ENCODE peak calls at places on chromosome X, in five cellular contexts. D is MM.1S, C is GM23248, A is neural progenitor cell, S is PC-3. N is an unnamed sample. For H3F3A, the result is how much of the 10 kb centered on the place peaks cover.

GRCh38 chrX:16796298-16796697 is 10.0 kb downstream of the TXLNG start:
- DNase-seq in D (no peak), S (no peak), A (no peak), C (no peak), N (no peak)

GRCh38 chrX:46912673-46913491 is 661 bp downstream of the JADE3 start:
- DNase-seq in S (peak), D (peak), C (peak), A (peak), N (peak)

GRCh38 chrX:107747596-107748161 is 27.9 kb downstream of the TSC22D3 start:
- DNase-seq in C (peak), D (no peak), A (peak), S (peak), N (no peak)

GRCh38 chrX:102126863-102127262 is 1.4 kb downstream of the TCEAL2 start:
- DNase-seq in C (no peak), S (no peak), A (no peak), D (no peak), N (peak)

GRCh38 chrX:71604141-71604540 is 14.2 kb downstream of the CXCR3 start:
- DNase-seq in A (no peak), C (peak), D (no peak), S (peak), N (no peak)

GRCh38 chrX:51837926-51838325 is 55.5 kb upstream of the MAGED1 start:
- DNase-seq in D (no peak), C (peak), S (no peak), A (no peak), N (no peak)

GRCh38 chrX:67651437-67652142 is 107.8 kb downstream of the AR start:
- DNase-seq in D (peak), S (no peak), A (no peak), C (no peak), N (no peak)

GRCh38 chrX:41014776-41015175 is 70.5 kb upstream of the USP9X start:
- DNase-seq in D (no peak), S (peak), C (peak), A (no peak), N (no peak)

GRCh38 chrX:94932278-94932965 is 1258.4 kb downstream of the FAM133A start:
- DNase-seq in S (no peak), A (no peak), D (peak), C (no peak), N (no peak)

GRCh38 chrX:31058284-31058683 is 13.6 kb downstream of the FTHL17 start:
- DNase-seq in S (no peak), A (no peak), C (no peak), D (no peak), N (no peak)

GRCh38 chrX:9340619-9341304 is 124.1 kb upstream of the TBL1X start:
- DNase-seq in D (peak), C (peak), S (peak), A (peak), N (peak)

GRCh38 chrX:9884031-9884779 is 83.0 kb upstream of the CLDN34 start:
- DNase-seq in D (no peak), A (no peak), S (no peak), C (no peak), N (no peak)

GRCh38 chrX:153669174-153669890 is 4.3 kb downstream of the PNCK start:
- DNase-seq in S (peak), D (peak), C (peak), A (peak), N (no peak)

GRCh38 chrX:107716045-107716684 is 59.4 kb downstream of the TSC22D3 start:
- DNase-seq in S (peak), A (peak), C (peak), D (peak), N (peak)

GRCh38 chrX:148223361-148223760 is 242.2 kb downstream of the FMR1NB start:
- DNase-seq in C (no peak), A (no peak), S (no peak), D (no peak), N (no peak)

GRCh38 chrX:11944486-11944885 is 186.4 kb downstream of the MSL3 start:
- DNase-seq in A (peak), S (peak), D (no peak), C (peak), N (peak)

GRCh38 chrX:46754450-46755075 is 4.4 kb downstream of the SLC9A7 start:
- DNase-seq in D (no peak), A (no peak), S (no peak), C (no peak), N (peak)

GRCh38 chrX:153924149-153924861 is 1.8 kb downstream of the ARHGAP4 start:
- DNase-seq in S (peak), C (peak), D (peak), A (peak), N (peak)

GRCh38 chrX:141619336-141619735 is 29.8 kb downstream of the SPANXA2 start:
- DNase-seq in S (no peak), C (peak), A (no peak), D (no peak), N (no peak)

GRCh38 chrX:3815896-3816664 is 102.6 kb upstream of the PRKX start:
- DNase-seq in A (peak), S (peak), C (peak), D (peak), N (peak)

DNA sequence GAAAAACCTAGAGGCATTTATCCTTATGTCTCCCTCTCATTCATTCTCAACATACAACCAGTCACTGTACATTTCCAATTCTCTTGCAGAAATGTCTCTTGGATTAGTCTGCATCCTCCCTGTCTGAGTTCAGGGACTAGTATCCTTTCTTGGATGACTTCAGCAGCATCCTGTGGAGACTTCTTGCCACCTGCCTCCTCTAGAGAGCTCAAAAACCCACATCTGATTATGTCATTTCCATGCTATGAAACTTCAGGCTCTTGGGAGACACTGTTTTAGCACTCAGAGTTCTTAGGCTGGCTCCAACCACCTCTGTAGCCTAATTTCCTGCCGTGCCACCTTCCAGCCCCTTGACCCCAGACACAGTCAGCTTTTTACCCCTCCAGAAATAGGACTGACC is 515.1 kb upstream of the DIPK2B start:
- DNase-seq in C (peak), D (no peak), S (peak), A (no peak), N (no peak)
- H3F3A ChIP-seq in C (under half), D (under half), S (under half), A (under half), N (under half)

GRCh38 chrX:17861496-17862011 is 456 bp upstream of the RAI2 start:
- DNase-seq in D (no peak), A (no peak), S (no peak), C (no peak), N (peak)
- TF ChIP-seq EZH2 in D (no peak), A (no peak), S (no peak), C (peak), N (no peak)

GRCh38 chrX:149491812-149492211 is 13.3 kb downstream of the IDS start:
- DNase-seq in C (no peak), S (no peak), D (no peak), A (no peak), N (no peak)

GRCh38 chrX:149495573-149496071 is 9.5 kb downstream of the IDS start:
- DNase-seq in A (no peak), S (peak), C (peak), D (no peak), N (no peak)

GRCh38 chrX:149494844-149495565 is 10.1 kb downstream of the IDS start:
- DNase-seq in C (no peak), D (no peak), S (peak), A (no peak), N (no peak)

GRCh38 chrX:149497054-149497453 is 8.1 kb downstream of the IDS start:
- DNase-seq in S (no peak), D (no peak), C (no peak), A (no peak), N (no peak)

GRCh38 chrX:149493567-149494562 is 11.2 kb downstream of the IDS start:
- DNase-seq in C (peak), D (no peak), S (peak), A (no peak), N (peak)
- H3F3A ChIP-seq in C (under half), D (under half), S (under half), A (under half), N (under half)

GRCh38 chrX:2458309-2458708 is 42.5 kb downstream of the DHRSX start:
- DNase-seq in S (no peak), A (no peak), C (no peak), D (no peak), N (no peak)

GRCh38 chrX:2452799-2453198 is 48.0 kb downstream of the DHRSX start:
- DNase-seq in S (no peak), A (no peak), D (no peak), C (no peak), N (no peak)

GRCh38 chrX:2461711-2462016 is 39.1 kb downstream of the DHRSX start:
- DNase-seq in S (no peak), C (no peak), A (no peak), D (no peak), N (no peak)

GRCh38 chrX:2452317-2452784 is 48.4 kb downstream of the DHRSX start:
- DNase-seq in A (no peak), D (no peak), S (no peak), C (no peak), N (no peak)

DNA sequence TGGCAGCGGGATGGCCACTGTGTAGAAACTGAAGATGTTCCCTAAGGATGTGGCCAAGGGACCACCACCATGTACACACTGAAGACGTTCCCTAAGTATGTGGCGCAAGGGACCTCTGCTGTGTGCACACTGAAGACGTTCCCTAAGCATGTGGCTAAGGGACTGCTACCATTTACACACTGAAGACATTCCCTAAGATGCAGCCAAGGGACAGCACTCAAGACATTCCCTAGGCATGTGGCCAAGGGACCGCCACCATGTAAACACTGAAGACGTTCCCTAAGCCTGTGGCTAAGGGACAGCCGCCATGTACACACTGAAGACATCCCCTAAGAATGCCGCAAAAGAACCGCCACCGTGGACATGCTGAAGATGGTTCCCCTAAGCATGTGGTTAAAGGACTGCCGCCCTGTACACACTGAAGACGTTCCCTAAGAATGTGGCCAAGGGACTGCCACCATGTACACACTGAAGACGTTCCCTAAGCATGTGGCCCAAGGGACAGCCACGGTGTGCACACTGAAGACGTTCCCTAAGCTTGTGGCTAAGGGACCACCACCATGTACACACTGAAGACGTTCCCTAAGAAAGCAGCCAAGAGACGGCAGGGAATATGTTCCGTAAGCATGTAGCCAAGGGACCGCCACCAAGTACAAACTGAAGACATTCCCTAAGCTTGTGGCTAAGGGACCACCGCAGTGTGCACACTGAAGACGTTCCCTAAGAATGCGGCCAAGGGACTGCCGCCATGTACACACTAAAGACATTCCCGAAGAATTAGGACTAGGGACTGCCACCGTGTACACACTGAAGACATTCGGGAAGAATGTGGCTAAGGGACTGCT is 43.3 kb downstream of the DHRSX start:
- DNase-seq in S (no peak), D (no peak), A (peak), C (no peak), N (peak)
- TF ChIP-seq EZH2 in S (no peak), D (no peak), A (no peak), C (no peak), N (no peak)

DNA sequence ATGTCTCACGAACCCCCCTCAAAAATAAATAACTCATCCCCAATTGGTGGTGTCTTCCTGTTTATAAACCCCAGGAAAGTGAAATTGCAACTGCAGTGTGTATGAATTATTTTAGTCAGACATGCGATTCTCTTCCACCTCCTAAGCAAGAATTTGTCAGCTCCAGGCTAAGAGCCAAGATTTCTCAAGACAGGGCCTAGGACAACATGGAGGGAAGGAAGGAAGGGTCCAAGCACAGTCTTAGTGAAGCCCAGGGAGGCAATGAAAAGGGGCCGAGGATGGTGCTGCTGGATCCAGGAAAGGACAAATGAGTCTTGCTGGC is 20.0 kb downstream of the SH3KBP1 start:
- DNase-seq in C (peak), D (no peak), A (no peak), S (peak), N (no peak)
- H3F3A ChIP-seq in C (under half), D (under half), A (under half), S (under half), N (under half)

GRCh38 chrX:118824173-118824782 is 654 bp downstream of the ZCCHC12 start:
- DNase-seq in A (peak), C (no peak), D (no peak), S (no peak), N (peak)

DNA sequence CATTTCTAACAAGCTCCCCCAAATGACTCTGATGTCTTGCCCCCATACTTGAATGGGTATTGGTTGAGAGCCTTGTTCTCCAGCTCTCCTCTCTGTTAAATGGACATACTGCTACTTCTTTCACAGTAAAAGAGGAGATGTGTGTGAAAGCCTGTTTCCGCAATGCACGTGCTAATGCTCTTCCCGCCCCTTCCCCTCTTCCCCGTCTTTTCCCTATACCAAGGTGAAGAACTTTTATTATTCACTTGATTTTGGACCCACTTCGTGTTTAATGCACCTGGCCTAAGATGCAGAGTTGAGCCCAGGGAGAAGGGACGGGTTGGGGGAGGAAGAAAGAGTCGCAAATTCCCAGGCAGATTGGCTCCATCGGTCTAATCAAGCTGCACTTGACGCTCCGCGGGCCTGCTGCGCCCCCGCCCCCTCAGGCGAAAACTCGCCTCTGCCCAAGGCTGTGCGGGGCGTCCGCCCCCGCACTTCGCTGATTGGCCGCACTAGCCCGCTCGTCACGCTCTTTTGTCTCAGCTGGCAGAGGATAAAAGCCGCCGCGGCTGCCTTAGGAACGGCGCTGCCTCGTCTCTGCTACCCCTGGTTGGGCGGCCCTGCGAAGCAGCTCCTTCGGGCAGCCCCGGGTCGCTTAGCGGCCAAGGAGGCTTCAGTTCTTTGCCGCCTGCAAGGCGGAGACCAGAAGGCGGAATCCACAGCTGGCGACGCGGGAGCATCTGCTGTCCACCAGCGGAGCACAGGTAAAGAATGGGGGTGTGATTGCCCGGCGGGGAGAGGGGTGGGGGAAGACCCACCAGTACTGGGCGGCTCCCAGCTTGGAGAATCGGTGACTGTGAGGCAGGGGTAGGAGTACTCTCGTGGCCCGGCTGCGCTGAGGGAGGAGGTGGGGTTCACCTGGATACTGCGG is at the start of gene ZCCHC12:
- DNase-seq in A (peak), S (peak), C (peak), D (peak), N (peak)
- TF ChIP-seq EZH2 in A (no peak), S (no peak), C (no peak), D (no peak), N (no peak)

N was measured in GM23338.